ENCODE peak calls at places on chromosomes 13 and 19, in four cellular contexts. H, G, D and Q are unnamed samples.

GRCh38 chr13:73428137-73428536 is 369.3 kb downstream of the KLF5 start:
- DNase-seq in H (no peak), D (no peak), G (peak), Q (peak)

GRCh38 chr19:2041686-2042484 is 9.2 kb downstream of the MKNK2 start:
- DNase-seq in D (no peak), G (peak), H (no peak), Q (peak)

GRCh38 chr19:13051581-13052165 is 51.0 kb downstream of the LYL1 start:
- DNase-seq in G (peak), H (peak), D (no peak), Q (no peak)

GRCh38 chr13:36925603-36926002 is 5.6 kb upstream of the SMAD9 start:
- DNase-seq in H (no peak), D (no peak), G (no peak), Q (no peak)

GRCh38 chr19:2039959-2040646 is 10.9 kb downstream of the MKNK2 start:
- DNase-seq in H (no peak), D (no peak), G (no peak), Q (no peak)

GRCh38 chr13:102911336-102911735 is 65.5 kb downstream of the ERCC5 start:
- DNase-seq in H (no peak), D (no peak), G (no peak), Q (no peak)

GRCh38 chr19:16778796-16779411 is 50.3 kb upstream of the SIN3B start:
- DNase-seq in H (peak), D (no peak), G (peak), Q (peak)

GRCh38 chr19:44694184-44694579 is 4.8 kb upstream of the CEACAM16 start:
- DNase-seq in D (no peak), G (no peak), H (no peak), Q (no peak)

GRCh38 chr19:29285878-29286277 is 72.9 kb upstream of the UQCRFS1 start:
- DNase-seq in H (no peak), G (no peak), D (no peak), Q (no peak)

GRCh38 chr19:23792784-23793183 is 34.1 kb upstream of the ZNF681 start:
- DNase-seq in D (no peak), H (no peak), G (no peak), Q (no peak)

GRCh38 chr13:91652389-91652788 is 254.0 kb downstream of the GPC5 start:
- DNase-seq in G (peak), H (no peak), D (no peak), Q (peak)

GRCh38 chr13:33908111-33908510 is 90.2 kb downstream of the RFC3 start:
- DNase-seq in D (no peak), G (no peak), H (no peak), Q (no peak)

GRCh38 chr19:4519521-4520277 is 1.4 kb upstream of the PLIN4 start:
- DNase-seq in H (no peak), G (no peak), D (no peak), Q (no peak)

GRCh38 chr19:55549500-55550320 is 4.4 kb upstream of the SBK3 start:
- DNase-seq in D (peak), G (peak), H (peak), Q (peak)

GRCh38 chr13:109818136-109818535 is 31.8 kb upstream of the IRS2 start:
- DNase-seq in H (no peak), G (no peak), D (no peak), Q (no peak)

GRCh38 chr13:103471896-103472295 is 405.7 kb upstream of the SLC10A2 start:
- DNase-seq in D (no peak), G (no peak), H (no peak), Q (no peak)

GRCh38 chr19:21940684-21941083 is 70.1 kb downstream of the ZNF208 start:
- DNase-seq in H (no peak), D (no peak), G (no peak), Q (no peak)

GRCh38 chr19:35066121-35066520 is 24.6 kb downstream of the HPN start:
- DNase-seq in G (no peak), H (no peak), D (no peak), Q (no peak)

GRCh38 chr13:22198001-22198400 is 527.1 kb downstream of the FGF9 start:
- DNase-seq in G (no peak), D (no peak), H (no peak), Q (no peak)

GRCh38 chr19:18304194-18304495 is 18.7 kb downstream of the LSM4 start:
- DNase-seq in H (no peak), D (no peak), G (no peak), Q (no peak)

GRCh38 chr13:110540871-110541525 is 20.5 kb downstream of the RAB20 start:
- DNase-seq in H (no peak), G (no peak), D (no peak), Q (no peak)

GRCh38 chr19:3133793-3134116 is 2.1 kb upstream of the GNA15 start:
- DNase-seq in H (no peak), G (no peak), D (no peak), Q (no peak)
- H3K4me3 ChIP-seq in H (no peak), G (no peak), D (no peak), Q (no peak)

GRCh38 chr13:38350114-38350617 is 515 bp downstream of the UFM1 start:
- DNase-seq in G (peak), D (peak), H (peak), Q (no peak)

GRCh38 chr13:38349386-38350113 is at the start of gene UFM1:
- DNase-seq in G (peak), H (peak), D (peak), Q (peak)

GRCh38 chr13:38346764-38347163 is 2.9 kb upstream of the UFM1 start:
- DNase-seq in G (no peak), D (no peak), H (no peak), Q (no peak)

GRCh38 chr13:38348890-38349289 is 761 bp upstream of the UFM1 start:
- DNase-seq in G (peak), D (no peak), H (peak), Q (peak)
- H3K4me3 ChIP-seq in G (peak), D (peak), H (peak), Q (peak)

GRCh38 chr13:24361138-24361537 is 51.8 kb downstream of the C1QTNF9 start:
- DNase-seq in G (no peak), H (no peak), D (no peak), Q (no peak)
- H3K4me3 ChIP-seq in G (no peak), H (no peak), D (no peak), Q (no peak)

DNA sequence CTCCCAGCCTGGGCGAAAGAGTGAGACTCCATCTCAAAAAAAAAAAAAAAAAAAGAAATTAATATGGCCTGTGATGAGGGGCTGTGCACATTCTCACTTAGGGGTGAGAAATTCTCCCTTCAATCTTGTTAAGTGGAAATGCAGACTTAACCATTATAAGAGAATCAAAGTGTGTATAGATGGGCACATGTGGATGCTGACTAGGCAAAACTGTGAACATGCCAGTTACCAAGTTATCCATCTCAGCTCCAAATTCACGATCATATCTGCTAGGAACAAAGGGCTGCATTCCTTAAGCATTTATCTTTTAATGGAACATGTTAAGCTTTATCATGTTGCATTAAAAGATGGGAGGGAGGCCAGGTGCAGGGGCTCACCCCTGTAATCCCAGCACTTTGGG is 4.3 kb downstream of the ZNF560 start:
- DNase-seq in D (no peak), G (no peak), H (no peak), Q (no peak)
- H3K4me3 ChIP-seq in D (no peak), G (no peak), H (no peak), Q (no peak)

DNA sequence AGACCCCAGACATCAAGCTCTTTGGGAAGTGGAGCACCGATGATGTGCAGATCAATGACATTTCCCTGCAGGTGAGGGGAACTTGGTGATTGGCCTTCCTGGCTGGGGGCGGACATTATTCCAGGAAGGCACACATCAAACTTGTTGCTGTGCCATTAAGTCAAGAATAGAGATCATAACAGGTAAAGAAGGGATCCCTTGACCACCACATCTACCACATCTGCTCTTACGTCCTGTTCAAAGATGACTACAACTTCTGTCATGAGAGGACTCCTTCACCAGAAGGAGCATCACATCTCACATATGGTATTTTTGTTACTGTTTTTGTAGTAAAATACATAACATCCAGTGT is 1.1 kb downstream of the RPS5 start:
- DNase-seq in D (no peak), H (no peak), G (no peak), Q (no peak)
- H3K4me3 ChIP-seq in D (peak), H (peak), G (peak), Q (peak)